ENCODE peak calls at places on chromosomes 12 and 14, in seven cellular contexts. Q is activated effector memory CD4-positive, alpha-beta T cell treated with Interleukin-2 at 50 U/mL for 16 hours; F is CD8-positive, alpha-beta memory T cell; W is GM12865; A is left ventricle myocardium inferior; D is HEK293T; K is GM03348. G is an unnamed sample.

GRCh38 chr14:37763266-37763665 is 167.8 kb downstream of the TTC6 start:
- DNase-seq in Q (no peak), F (no peak), W (no peak), A (no peak), D (no peak), K (no peak), G (no peak)

GRCh38 chr12:109513977-109514376 is 36.5 kb downstream of the UBE3B start:
- DNase-seq in Q (no peak), F (no peak), W (no peak), A (no peak), D (no peak), K (no peak), G (no peak)

GRCh38 chr12:3042826-3043225 is 34.4 kb upstream of the TSPAN9 start:
- DNase-seq in Q (no peak), F (no peak), W (no peak), A (no peak), D (no peak), K (no peak), G (no peak)

GRCh38 chr14:73728106-73729014 is 14.2 kb upstream of the PNMA1 start:
- DNase-seq in Q (peak), F (peak), W (peak), A (peak), D (peak), K (peak), G (peak)

GRCh38 chr14:66361013-66361412 is 125.2 kb upstream of the CCDC196 start:
- DNase-seq in Q (no peak), F (no peak), W (no peak), A (no peak), D (no peak), K (no peak), G (no peak)

GRCh38 chr12:28258998-28259397 is 68.7 kb downstream of the CCDC91 start:
- DNase-seq in Q (no peak), F (no peak), W (no peak), A (no peak), D (no peak), K (no peak), G (no peak)

GRCh38 chr12:93080994-93081809 is 152.1 kb upstream of the EEA1 start:
- DNase-seq in Q (no peak), F (no peak), W (no peak), A (no peak), D (no peak), K (peak), G (no peak)

GRCh38 chr12:62647586-62647985 is 181.0 kb downstream of the MON2 start:
- DNase-seq in Q (no peak), F (no peak), W (no peak), A (peak), D (no peak), K (peak), G (no peak)

GRCh38 chr12:118064608-118065007 is 3.6 kb upstream of the WSB2 start:
- DNase-seq in Q (no peak), F (no peak), W (peak), A (no peak), D (peak), K (no peak), G (peak)

GRCh38 chr14:37090026-37090425 is 82.4 kb downstream of the SLC25A21 start:
- DNase-seq in Q (no peak), F (no peak), W (no peak), A (no peak), D (no peak), K (no peak), G (no peak)

GRCh38 chr14:23160924-23161522 is 22.4 kb downstream of the SLC7A8 start:
- DNase-seq in Q (no peak), F (no peak), W (no peak), A (no peak), D (no peak), K (peak), G (no peak)

GRCh38 chr12:52506858-52507715 is 13.1 kb downstream of the KRT5 start:
- DNase-seq in Q (no peak), F (no peak), W (peak), A (no peak), D (peak), K (peak), G (no peak)

GRCh38 chr14:89093083-89093482 is 268.6 kb downstream of the TTC8 start:
- DNase-seq in Q (no peak), F (no peak), W (no peak), A (no peak), D (no peak), K (no peak), G (no peak)

GRCh38 chr12:61272441-61272840 is 987.8 kb upstream of the USP15 start:
- DNase-seq in Q (no peak), F (no peak), W (no peak), A (no peak), D (no peak), K (no peak), G (no peak)

GRCh38 chr14:70755655-70756054 is 53.7 kb downstream of the MAP3K9 start:
- DNase-seq in Q (no peak), F (no peak), W (no peak), A (no peak), D (no peak), K (no peak), G (no peak)